ENCODE peak calls at places on chromosomes 12 and 14, in nine cellular contexts. One of them, this sample, is unnamed. For H3K9me3, the result is how much of the 10 kb centered on the place peaks cover.

GRCh38 chr12:121793501-121793835 is at the start of gene RHOF:
- DNase-seq in OCI-LY7: peak
- DNase-seq in IMR-90: no peak
- DNase-seq in cardiac muscle cell: no peak
- DNase-seq in body of pancreas: peak
- DNase-seq in DND-41: no peak
- DNase-seq in CD8-positive, alpha-beta T cell: no peak
- DNase-seq in pancreas: peak
- DNase-seq in mucosa of descending colon: peak
- DNase-seq in this sample: no peak

GRCh38 chr14:88154321-88154720 is 149.4 kb downstream of the GPR65 start:
- DNase-seq in OCI-LY7: no peak
- DNase-seq in IMR-90: no peak
- DNase-seq in cardiac muscle cell: no peak
- DNase-seq in body of pancreas: no peak
- DNase-seq in DND-41: no peak
- DNase-seq in CD8-positive, alpha-beta T cell: no peak
- DNase-seq in pancreas: no peak
- DNase-seq in mucosa of descending colon: no peak
- DNase-seq in this sample: no peak

GRCh38 chr14:84963518-84963917 is 566.4 kb upstream of the FLRT2 start:
- DNase-seq in OCI-LY7: no peak
- DNase-seq in IMR-90: no peak
- DNase-seq in cardiac muscle cell: no peak
- DNase-seq in body of pancreas: no peak
- DNase-seq in DND-41: no peak
- DNase-seq in CD8-positive, alpha-beta T cell: no peak
- DNase-seq in pancreas: no peak
- DNase-seq in mucosa of descending colon: no peak
- DNase-seq in this sample: no peak

GRCh38 chr14:103068351-103069073 is 11.2 kb upstream of the CDC42BPB start:
- DNase-seq in OCI-LY7: no peak
- DNase-seq in IMR-90: no peak
- DNase-seq in cardiac muscle cell: no peak
- DNase-seq in body of pancreas: no peak
- DNase-seq in DND-41: no peak
- DNase-seq in CD8-positive, alpha-beta T cell: no peak
- DNase-seq in pancreas: peak
- DNase-seq in mucosa of descending colon: no peak
- DNase-seq in this sample: no peak

GRCh38 chr12:1912580-1913376 is 5.7 kb downstream of the CACNA2D4 start:
- DNase-seq in OCI-LY7: no peak
- DNase-seq in IMR-90: no peak
- DNase-seq in cardiac muscle cell: no peak
- DNase-seq in body of pancreas: no peak
- DNase-seq in DND-41: peak
- DNase-seq in CD8-positive, alpha-beta T cell: no peak
- DNase-seq in pancreas: no peak
- DNase-seq in mucosa of descending colon: no peak
- DNase-seq in this sample: no peak

GRCh38 chr12:110670161-110670701 is 18.7 kb downstream of the HVCN1 start:
- DNase-seq in OCI-LY7: peak
- DNase-seq in IMR-90: no peak
- DNase-seq in cardiac muscle cell: no peak
- DNase-seq in body of pancreas: no peak
- DNase-seq in DND-41: no peak
- DNase-seq in CD8-positive, alpha-beta T cell: no peak
- DNase-seq in pancreas: no peak
- DNase-seq in mucosa of descending colon: no peak
- DNase-seq in this sample: no peak

GRCh38 chr12:3012786-3013185 is 53.6 kb downstream of the TEAD4 start:
- DNase-seq in OCI-LY7: no peak
- DNase-seq in IMR-90: peak
- DNase-seq in cardiac muscle cell: no peak
- DNase-seq in body of pancreas: no peak
- DNase-seq in DND-41: no peak
- DNase-seq in CD8-positive, alpha-beta T cell: no peak
- DNase-seq in pancreas: no peak
- DNase-seq in mucosa of descending colon: no peak
- DNase-seq in this sample: no peak

GRCh38 chr14:68571928-68572525 is 220.8 kb downstream of the ZFP36L1 start:
- DNase-seq in OCI-LY7: no peak
- DNase-seq in IMR-90: no peak
- DNase-seq in cardiac muscle cell: no peak
- DNase-seq in body of pancreas: no peak
- DNase-seq in DND-41: no peak
- DNase-seq in CD8-positive, alpha-beta T cell: no peak
- DNase-seq in pancreas: no peak
- DNase-seq in mucosa of descending colon: no peak
- DNase-seq in this sample: no peak

GRCh38 chr12:57161491-57161890 is 14.1 kb upstream of the LRP1-AS start:
- DNase-seq in OCI-LY7: no peak
- DNase-seq in IMR-90: peak
- DNase-seq in cardiac muscle cell: no peak
- DNase-seq in body of pancreas: no peak
- DNase-seq in DND-41: no peak
- DNase-seq in CD8-positive, alpha-beta T cell: no peak
- DNase-seq in pancreas: peak
- DNase-seq in mucosa of descending colon: no peak
- DNase-seq in this sample: no peak

GRCh38 chr12:6263931-6264330 is 46.6 kb upstream of the PLEKHG6 start:
- DNase-seq in OCI-LY7: no peak
- DNase-seq in IMR-90: peak
- DNase-seq in cardiac muscle cell: no peak
- DNase-seq in body of pancreas: no peak
- DNase-seq in DND-41: no peak
- DNase-seq in CD8-positive, alpha-beta T cell: no peak
- DNase-seq in pancreas: no peak
- DNase-seq in mucosa of descending colon: no peak
- DNase-seq in this sample: no peak

GRCh38 chr14:24232645-24233537 is at the start of gene GMPR2:
- DNase-seq in OCI-LY7: peak
- DNase-seq in IMR-90: no peak
- DNase-seq in cardiac muscle cell: no peak
- DNase-seq in body of pancreas: no peak
- DNase-seq in DND-41: no peak
- DNase-seq in CD8-positive, alpha-beta T cell: no peak
- DNase-seq in pancreas: no peak
- DNase-seq in mucosa of descending colon: no peak
- DNase-seq in this sample: no peak

GRCh38 chr12:68336754-68337343 is 4.7 kb upstream of the MDM1 start:
- DNase-seq in OCI-LY7: no peak
- DNase-seq in IMR-90: no peak
- DNase-seq in cardiac muscle cell: no peak
- DNase-seq in body of pancreas: no peak
- DNase-seq in DND-41: no peak
- DNase-seq in CD8-positive, alpha-beta T cell: no peak
- DNase-seq in pancreas: no peak
- DNase-seq in mucosa of descending colon: peak
- DNase-seq in this sample: no peak

GRCh38 chr12:54370218-54370730 is 6.0 kb upstream of the GPR84 start:
- DNase-seq in OCI-LY7: no peak
- DNase-seq in IMR-90: peak
- DNase-seq in cardiac muscle cell: peak
- DNase-seq in body of pancreas: peak
- DNase-seq in DND-41: no peak
- DNase-seq in CD8-positive, alpha-beta T cell: no peak
- DNase-seq in pancreas: peak
- DNase-seq in mucosa of descending colon: peak
- DNase-seq in this sample: no peak

GRCh38 chr12:47409310-47409709 is 296.5 kb downstream of the RPAP3 start:
- DNase-seq in OCI-LY7: no peak
- DNase-seq in IMR-90: no peak
- DNase-seq in cardiac muscle cell: no peak
- DNase-seq in body of pancreas: no peak
- DNase-seq in DND-41: no peak
- DNase-seq in CD8-positive, alpha-beta T cell: no peak
- DNase-seq in pancreas: no peak
- DNase-seq in mucosa of descending colon: no peak
- DNase-seq in this sample: no peak

GRCh38 chr12:47410383-47410782 is 295.4 kb downstream of the RPAP3 start:
- DNase-seq in OCI-LY7: no peak
- DNase-seq in IMR-90: no peak
- DNase-seq in cardiac muscle cell: no peak
- DNase-seq in body of pancreas: no peak
- DNase-seq in DND-41: peak
- DNase-seq in CD8-positive, alpha-beta T cell: no peak
- DNase-seq in pancreas: no peak
- DNase-seq in mucosa of descending colon: no peak
- DNase-seq in this sample: no peak

GRCh38 chr12:47407730-47408129 is 298.1 kb downstream of the RPAP3 start:
- DNase-seq in OCI-LY7: no peak
- DNase-seq in IMR-90: no peak
- DNase-seq in cardiac muscle cell: no peak
- DNase-seq in body of pancreas: no peak
- DNase-seq in DND-41: no peak
- DNase-seq in CD8-positive, alpha-beta T cell: no peak
- DNase-seq in pancreas: no peak
- DNase-seq in mucosa of descending colon: no peak
- DNase-seq in this sample: no peak

GRCh38 chr12:47410862-47411261 is 295.0 kb downstream of the RPAP3 start:
- DNase-seq in OCI-LY7: no peak
- DNase-seq in IMR-90: no peak
- DNase-seq in cardiac muscle cell: no peak
- DNase-seq in body of pancreas: no peak
- DNase-seq in DND-41: no peak
- DNase-seq in CD8-positive, alpha-beta T cell: no peak
- DNase-seq in pancreas: no peak
- DNase-seq in mucosa of descending colon: no peak
- DNase-seq in this sample: no peak

DNA sequence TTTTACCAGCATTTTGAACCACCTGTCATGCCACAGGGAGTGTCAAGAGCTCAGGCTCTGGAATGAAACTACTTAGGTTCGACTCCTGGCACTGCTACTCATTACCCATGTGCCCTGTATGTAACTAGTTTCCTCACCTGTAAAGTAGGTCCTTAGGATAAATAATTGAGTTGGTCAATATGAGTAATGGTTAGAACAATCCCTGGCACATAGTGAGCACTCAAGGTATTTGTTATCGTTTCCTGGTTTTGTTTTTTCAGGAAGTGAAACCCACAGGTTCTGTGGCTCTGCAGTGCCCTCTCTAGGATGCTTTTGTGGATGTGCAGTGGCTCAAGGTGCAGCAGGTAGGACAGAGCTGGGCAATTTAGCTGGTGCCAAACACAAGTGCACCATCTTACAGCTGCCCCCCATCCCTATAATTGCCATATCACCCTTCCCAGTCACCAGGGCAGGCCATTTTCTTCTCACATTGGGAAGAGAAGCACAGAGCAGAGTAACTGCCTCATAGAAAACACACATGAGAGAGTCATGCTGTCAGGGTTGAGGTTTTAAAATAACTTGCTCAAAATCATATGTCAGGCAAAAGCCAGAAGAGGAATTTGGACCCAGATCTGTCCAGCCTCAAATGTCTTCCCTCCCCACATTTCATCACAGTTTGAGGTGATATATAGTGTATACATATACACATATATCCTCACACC is 297.5 kb downstream of the RPAP3 start:
- DNase-seq in OCI-LY7: peak
- DNase-seq in IMR-90: no peak
- DNase-seq in cardiac muscle cell: no peak
- DNase-seq in body of pancreas: peak
- DNase-seq in DND-41: peak
- DNase-seq in CD8-positive, alpha-beta T cell: no peak
- DNase-seq in pancreas: no peak
- DNase-seq in mucosa of descending colon: peak
- DNase-seq in this sample: no peak
- H3K4me3 ChIP-seq in OCI-LY7: no peak
- H3K4me3 ChIP-seq in IMR-90: no peak
- H3K4me3 ChIP-seq in cardiac muscle cell: no peak
- H3K4me3 ChIP-seq in body of pancreas: no peak
- H3K4me3 ChIP-seq in DND-41: no peak
- H3K4me3 ChIP-seq in CD8-positive, alpha-beta T cell: peak
- H3K4me3 ChIP-seq in pancreas: no peak
- H3K4me3 ChIP-seq in mucosa of descending colon: no peak
- H3K4me3 ChIP-seq in this sample: no peak

GRCh38 chr12:805022-805632 is 52.7 kb downstream of the WNK1 start:
- DNase-seq in OCI-LY7: no peak
- DNase-seq in IMR-90: no peak
- DNase-seq in cardiac muscle cell: no peak
- DNase-seq in body of pancreas: no peak
- DNase-seq in DND-41: no peak
- DNase-seq in CD8-positive, alpha-beta T cell: no peak
- DNase-seq in pancreas: no peak
- DNase-seq in mucosa of descending colon: no peak
- DNase-seq in this sample: no peak
- TF ChIP-seq CTCF in OCI-LY7: no peak
- TF ChIP-seq CTCF in IMR-90: no peak
- TF ChIP-seq CTCF in cardiac muscle cell: no peak
- TF ChIP-seq CTCF in body of pancreas: no peak
- TF ChIP-seq CTCF in DND-41: no peak
- TF ChIP-seq CTCF in CD8-positive, alpha-beta T cell: no peak
- TF ChIP-seq CTCF in pancreas: no peak
- TF ChIP-seq CTCF in mucosa of descending colon: no peak
- TF ChIP-seq CTCF in this sample: no peak

DNA sequence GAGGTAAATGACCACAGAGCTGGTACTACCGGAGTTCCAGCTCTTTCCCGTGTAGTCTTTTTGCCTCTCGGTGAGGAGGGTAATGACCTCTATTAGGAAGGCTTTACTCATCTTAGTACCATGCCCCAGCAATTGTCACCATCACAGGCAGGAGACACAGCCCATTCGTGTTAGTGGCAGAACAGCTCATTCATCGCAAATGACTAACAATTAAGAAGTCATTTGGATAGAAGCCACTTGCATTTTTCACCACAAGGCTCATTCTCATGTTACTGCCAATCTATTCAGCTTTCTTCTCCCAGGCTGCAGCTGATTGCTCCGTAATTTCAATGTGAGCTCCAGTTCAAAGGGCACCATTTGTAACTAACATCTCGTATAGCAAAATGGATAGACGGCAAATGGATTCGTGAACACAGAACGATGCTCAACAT is 718.8 kb upstream of the TMEM132C start:
- DNase-seq in OCI-LY7: no peak
- DNase-seq in IMR-90: peak
- DNase-seq in cardiac muscle cell: no peak
- DNase-seq in body of pancreas: no peak
- DNase-seq in DND-41: no peak
- DNase-seq in CD8-positive, alpha-beta T cell: no peak
- DNase-seq in pancreas: no peak
- DNase-seq in mucosa of descending colon: no peak
- DNase-seq in this sample: no peak
- H3K9me3 ChIP-seq in OCI-LY7: under half
- H3K9me3 ChIP-seq in IMR-90: under half
- H3K9me3 ChIP-seq in cardiac muscle cell: under half
- H3K9me3 ChIP-seq in body of pancreas: under half
- H3K9me3 ChIP-seq in DND-41: under half
- H3K9me3 ChIP-seq in CD8-positive, alpha-beta T cell: under half
- H3K9me3 ChIP-seq in pancreas: under half
- H3K9me3 ChIP-seq in mucosa of descending colon: under half
- H3K9me3 ChIP-seq in this sample: under half

DNA sequence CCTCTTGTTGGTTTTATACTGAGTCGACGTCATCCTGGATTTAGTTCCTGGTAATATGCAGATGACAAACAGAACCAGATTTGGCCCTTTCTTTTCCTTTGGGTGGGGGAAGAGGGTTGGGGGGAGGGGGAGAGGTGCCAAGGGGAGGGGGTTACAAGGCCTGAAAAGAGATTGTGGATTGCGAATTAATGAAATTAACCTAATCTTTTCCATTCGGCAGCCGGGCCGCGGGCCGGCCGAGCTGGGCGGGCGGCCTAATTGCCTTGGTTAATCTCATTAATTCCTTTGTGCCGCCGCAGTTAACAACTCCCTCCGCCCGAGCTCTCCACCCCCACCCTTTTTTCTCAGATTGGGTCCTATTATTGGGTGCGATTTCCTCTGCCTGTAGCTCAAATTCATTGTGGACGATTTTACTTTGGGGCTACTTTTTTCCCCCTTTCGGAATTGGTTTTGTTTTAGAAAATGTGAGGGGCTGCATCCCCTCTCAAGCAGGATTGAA is 387 bp upstream of the GSC start:
- DNase-seq in OCI-LY7: no peak
- DNase-seq in IMR-90: peak
- DNase-seq in cardiac muscle cell: no peak
- DNase-seq in body of pancreas: no peak
- DNase-seq in DND-41: no peak
- DNase-seq in CD8-positive, alpha-beta T cell: no peak
- DNase-seq in pancreas: no peak
- DNase-seq in mucosa of descending colon: no peak
- DNase-seq in this sample: no peak
- H3K4me3 ChIP-seq in OCI-LY7: no peak
- H3K4me3 ChIP-seq in IMR-90: no peak
- H3K4me3 ChIP-seq in cardiac muscle cell: peak
- H3K4me3 ChIP-seq in body of pancreas: peak
- H3K4me3 ChIP-seq in DND-41: no peak
- H3K4me3 ChIP-seq in CD8-positive, alpha-beta T cell: peak
- H3K4me3 ChIP-seq in pancreas: peak
- H3K4me3 ChIP-seq in mucosa of descending colon: no peak
- H3K4me3 ChIP-seq in this sample: no peak